ENCODE peak calls at places on chromosome 9, in five cellular contexts. D, M, O, J and H are unnamed samples. For H3K4me1, the result is how much of the 10 kb centered on the place peaks cover.

GRCh38 chr9:38087934-38088925 is 19.2 kb upstream of the SHB start:
- DNase-seq in D (peak), M (peak), O (peak), J (peak), H (peak)

GRCh38 chr9:130215341-130216119 is 43.3 kb downstream of the NCS1 start:
- DNase-seq in D (no peak), M (peak), O (no peak), J (no peak), H (no peak)

GRCh38 chr9:99400184-99400731 is 178.2 kb downstream of the SEC61B start:
- DNase-seq in D (no peak), M (no peak), O (no peak), J (no peak), H (no peak)

GRCh38 chr9:91948423-91949292 is 1.4 kb downstream of the ROR2 start:
- DNase-seq in D (no peak), M (peak), O (peak), J (no peak), H (peak)

GRCh38 chr9:78428640-78429039 is 131.7 kb downstream of the PSAT1 start:
- DNase-seq in D (no peak), M (no peak), O (no peak), J (no peak), H (no peak)

GRCh38 chr9:116697341-116697740 is 10.2 kb downstream of the TRIM32 start:
- DNase-seq in D (no peak), M (peak), O (no peak), J (no peak), H (peak)

GRCh38 chr9:114938687-114939575 is 8.5 kb upstream of the TNFSF8 start:
- DNase-seq in D (no peak), M (no peak), O (no peak), J (no peak), H (peak)

GRCh38 chr9:4301971-4302427 is 2.1 kb upstream of the GLIS3 start:
- DNase-seq in D (peak), M (peak), O (no peak), J (peak), H (peak)

GRCh38 chr9:129675656-129676055 is 10.2 kb downstream of the PRRX2 start:
- DNase-seq in D (no peak), M (no peak), O (no peak), J (no peak), H (peak)

DNA sequence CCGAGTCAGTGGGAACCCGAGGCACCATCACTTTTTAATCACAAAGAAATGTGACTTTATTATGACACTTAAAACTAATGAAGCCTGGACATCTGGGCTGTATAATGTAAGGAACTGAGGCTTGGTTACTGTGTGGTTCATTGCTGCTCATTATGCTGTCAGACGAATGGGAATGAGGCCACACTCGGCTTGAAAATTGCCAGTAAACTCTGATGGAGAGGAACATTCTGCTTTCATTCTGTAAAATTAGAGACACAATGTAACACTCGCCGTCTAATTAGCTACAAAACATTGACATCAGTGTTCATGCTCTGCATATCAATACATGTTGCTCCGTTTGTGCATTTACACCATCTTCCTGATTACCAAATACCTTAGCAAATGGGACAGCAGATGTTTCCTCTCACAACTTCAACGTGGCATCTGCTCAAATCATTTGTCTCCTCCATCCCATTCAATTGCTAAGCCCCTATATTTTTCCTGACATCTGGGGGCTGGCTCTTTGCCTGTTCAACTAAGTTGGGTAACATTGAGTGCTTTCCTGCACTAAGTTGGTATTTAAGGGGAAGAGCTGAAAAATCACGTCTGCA is 133.0 kb downstream of the SLC28A3 start:
- DNase-seq in D (no peak), M (no peak), O (no peak), J (no peak), H (peak)
- H3K9ac ChIP-seq in D (no peak), M (no peak), O (no peak), J (no peak), H (no peak)

DNA sequence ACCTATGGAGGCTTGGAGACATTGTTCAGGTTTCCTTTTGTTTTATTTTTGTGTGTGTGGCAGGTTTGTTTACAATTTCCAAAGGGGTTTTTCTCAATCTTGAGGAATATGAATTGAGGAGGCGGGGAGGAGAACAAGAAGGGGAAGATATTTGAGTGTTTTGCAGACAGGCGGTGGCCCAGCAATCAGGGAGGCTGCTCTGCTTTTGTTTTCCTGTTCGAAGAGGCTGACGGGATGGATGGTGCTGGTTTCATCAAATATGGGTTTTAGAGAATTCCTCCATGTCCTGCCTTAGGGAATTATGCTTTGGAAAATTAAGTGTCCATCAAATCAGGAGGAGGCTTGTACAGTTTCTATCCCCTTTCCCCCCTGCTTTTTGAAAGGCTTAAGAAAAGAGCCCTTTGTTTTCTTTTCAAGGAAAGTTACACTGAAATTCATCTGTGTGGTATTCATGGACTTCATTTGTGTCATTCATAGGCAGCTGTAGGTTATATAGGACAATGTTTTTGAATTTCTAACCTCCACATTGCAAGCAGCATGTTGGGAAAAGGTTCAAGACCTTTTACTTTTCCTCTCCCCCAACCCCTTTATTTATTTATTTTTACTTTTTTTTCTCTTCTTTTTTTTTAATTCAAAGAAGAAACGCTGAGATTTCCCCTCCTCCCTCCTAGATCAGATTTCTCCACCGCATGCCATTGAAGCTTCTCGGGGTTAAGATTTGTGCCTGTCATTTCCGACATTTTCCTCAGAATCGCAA is 107.4 kb downstream of the ZNF462 start:
- DNase-seq in D (no peak), M (peak), O (no peak), J (no peak), H (peak)
- H3K4me1 ChIP-seq in D (under half), M (under half), O (under half), J (under half), H (under half)

GRCh38 chr9:90941661-90942060 is 140.0 kb downstream of the SYK start:
- DNase-seq in D (no peak), M (no peak), O (no peak), J (no peak), H (no peak)

GRCh38 chr9:90942555-90942954 is 140.9 kb downstream of the SYK start:
- DNase-seq in D (no peak), M (peak), O (no peak), J (no peak), H (no peak)

GRCh38 chr9:90940280-90940679 is 138.7 kb downstream of the SYK start:
- DNase-seq in D (no peak), M (no peak), O (no peak), J (no peak), H (no peak)

GRCh38 chr9:90946981-90947380 is 145.4 kb downstream of the SYK start:
- DNase-seq in D (peak), M (no peak), O (no peak), J (no peak), H (no peak)

DNA sequence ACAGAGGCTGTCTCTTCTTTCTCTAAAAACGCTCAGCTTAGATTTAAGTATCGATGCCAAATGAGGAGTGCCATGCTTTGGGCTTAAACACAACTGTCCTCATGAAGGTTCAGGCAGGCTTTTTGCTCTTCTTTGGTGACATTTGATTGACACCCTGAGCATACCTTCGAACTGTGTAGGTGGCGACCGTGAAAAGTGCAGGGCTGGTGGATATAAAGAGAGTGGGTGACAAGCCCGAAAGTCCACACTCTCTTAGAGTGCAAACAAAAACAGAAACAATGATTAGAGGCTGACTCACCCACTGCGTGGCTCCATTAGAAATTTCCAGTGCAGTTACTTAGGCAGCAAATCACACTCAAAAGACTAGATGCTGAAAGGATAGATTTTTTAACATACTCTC is 141.7 kb downstream of the SYK start:
- DNase-seq in D (peak), M (peak), O (no peak), J (no peak), H (peak)
- H3K9ac ChIP-seq in D (no peak), M (no peak), O (no peak), J (no peak), H (no peak)

GRCh38 chr9:87514136-87514535 is 16.5 kb downstream of the DAPK1 start:
- DNase-seq in D (no peak), M (no peak), O (no peak), J (no peak), H (no peak)
- H3K4me1 ChIP-seq in D (under half), M (under half), O (under half), J (half or more), H (under half)

GRCh38 chr9:98046161-98046543 is 10.4 kb upstream of the NANS start:
- DNase-seq in D (no peak), M (no peak), O (no peak), J (no peak), H (no peak)
- H3K9ac ChIP-seq in D (no peak), M (no peak), O (no peak), J (no peak), H (peak)

GRCh38 chr9:90808226-90808797 is 6.7 kb downstream of the SYK start:
- DNase-seq in D (no peak), M (no peak), O (no peak), J (no peak), H (no peak)

GRCh38 chr9:90805006-90805993 is 3.7 kb downstream of the SYK start:
- DNase-seq in D (no peak), M (no peak), O (no peak), J (no peak), H (no peak)

GRCh38 chr9:90803860-90804593 is 2.4 kb downstream of the SYK start:
- DNase-seq in D (no peak), M (no peak), O (no peak), J (no peak), H (no peak)

GRCh38 chr9:90808890-90809685 is 7.5 kb downstream of the SYK start:
- DNase-seq in D (no peak), M (no peak), O (no peak), J (no peak), H (no peak)

DNA sequence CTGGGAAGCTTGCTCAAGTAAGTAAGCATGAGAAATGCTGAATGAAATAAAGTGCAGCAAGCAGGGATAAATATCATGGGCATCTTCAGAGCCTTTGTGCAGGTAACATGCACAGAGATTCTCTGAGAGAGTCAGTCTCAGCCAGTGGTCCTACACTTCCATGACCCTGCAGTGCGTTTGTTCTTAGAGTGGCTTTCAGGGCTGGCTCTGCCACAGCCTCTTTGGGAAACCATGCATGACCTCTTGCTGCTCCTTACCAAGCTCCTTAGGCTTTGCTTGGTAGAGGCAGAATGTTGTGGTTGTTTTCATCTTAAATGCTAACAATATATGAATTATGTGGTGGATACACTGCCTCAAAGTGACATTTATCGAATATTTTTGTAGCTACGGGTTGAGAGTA is 5.4 kb downstream of the SYK start:
- DNase-seq in D (no peak), M (no peak), O (no peak), J (no peak), H (no peak)
- H3K4me1 ChIP-seq in D (under half), M (under half), O (under half), J (under half), H (under half)

GRCh38 chr9:70986984-70987383 is 134.4 kb downstream of the TRPM3 start:
- DNase-seq in D (no peak), M (no peak), O (no peak), J (no peak), H (no peak)

GRCh38 chr9:70987986-70988385 is 133.4 kb downstream of the TRPM3 start:
- DNase-seq in D (no peak), M (peak), O (no peak), J (no peak), H (peak)

GRCh38 chr9:70983723-70984280 is 137.6 kb downstream of the TRPM3 start:
- DNase-seq in D (no peak), M (peak), O (no peak), J (no peak), H (peak)

DNA sequence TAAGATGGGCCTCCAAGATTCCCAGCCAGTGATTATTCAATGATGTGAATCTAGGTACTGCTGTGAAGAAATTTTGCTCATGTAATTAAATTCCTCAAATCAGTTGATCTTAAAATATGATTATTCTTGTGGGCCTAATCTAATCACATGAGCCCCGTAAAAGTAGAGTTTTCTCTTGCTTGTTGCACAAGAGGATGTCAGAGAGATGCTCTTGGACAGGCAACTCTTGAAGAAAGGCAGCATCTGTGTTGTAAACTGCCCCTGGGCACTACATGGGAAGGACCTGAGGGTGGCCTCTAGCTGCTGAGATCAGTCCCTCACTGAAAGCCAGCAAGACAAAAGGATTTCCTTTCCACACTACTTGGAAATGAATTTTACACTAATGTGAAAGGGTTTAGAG is 132.9 kb downstream of the TRPM3 start:
- DNase-seq in D (no peak), M (no peak), O (no peak), J (no peak), H (peak)
- H3K9ac ChIP-seq in D (no peak), M (no peak), O (no peak), J (no peak), H (peak)